ENCODE peak calls at places on chromosomes 5 and 9, in nine cellular contexts. L is activated effector memory CD4-positive, alpha-beta T cell treated with anti-CD3 and anti-CD28 coated beads, Interleukin-2, amount 50 U/mL, for 16 hours; J is memory B cell; H is CMK; F is colonic mucosa; S is nephron progenitor cell; Q is hypothalamus; T is C1 segment of cervical spinal cord; Z is heart right ventricle. X is an unnamed sample.

GRCh38 chr9:98783518-98784226 is 12.7 kb downstream of the ANKS6 start:
- DNase-seq in T (no peak), F (peak), J (no peak), S (no peak), Z (no peak), Q (no peak), L (peak), H (no peak), X (no peak)

GRCh38 chr9:110254500-110254899 is 1.8 kb downstream of the TXN start:
- DNase-seq in Z (no peak), T (no peak), F (no peak), H (no peak), J (no peak), Q (no peak), S (no peak), L (no peak), X (no peak)

GRCh38 chr9:134971196-134971595 is 53.5 kb upstream of the FCN1 start:
- DNase-seq in F (no peak), L (peak), S (no peak), J (no peak), H (no peak), T (no peak), Q (no peak), Z (no peak), X (no peak)

GRCh38 chr9:128065907-128066712 is 1.0 kb downstream of the NAIF1 start:
- DNase-seq in T (no peak), J (no peak), S (no peak), L (no peak), H (no peak), Z (no peak), F (no peak), Q (peak), X (peak)

GRCh38 chr5:132479812-132480441 is 10.6 kb downstream of the IRF1 start:
- DNase-seq in Q (no peak), J (no peak), F (no peak), L (peak), S (no peak), T (no peak), Z (no peak), H (no peak), X (no peak)

GRCh38 chr5:150525163-150525562 is 17.2 kb downstream of the NDST1 start:
- DNase-seq in H (no peak), T (no peak), Q (no peak), L (no peak), Z (no peak), S (no peak), F (no peak), J (no peak), X (no peak)

GRCh38 chr9:127447416-127448111 is 3.6 kb downstream of the RPL12 start:
- DNase-seq in T (no peak), Z (no peak), J (no peak), L (no peak), F (no peak), S (no peak), H (no peak), Q (no peak), X (no peak)

GRCh38 chr9:128684325-128685021 is 4.5 kb upstream of the SET start:
- DNase-seq in S (peak), H (peak), L (peak), Z (peak), F (peak), T (no peak), Q (peak), J (peak), X (peak)

X was measured in ureter.